ENCODE peak calls at places on chromosomes 12 and 14, in six cellular contexts. One of them, this sample, is unnamed.

GRCh38 chr12:40829738-40830144 is 137.5 kb downstream of the CNTN1 start:
- DNase-seq in T-helper 2 cell: no peak
- DNase-seq in naive thymus-derived CD8-positive, alpha-beta T cell: no peak
- DNase-seq in GM03348: no peak
- DNase-seq in anterior cingulate cortex: no peak
- DNase-seq in amniotic stem cell: no peak
- DNase-seq in this sample: no peak

GRCh38 chr12:106081606-106082005 is 57.1 kb downstream of the NUAK1 start:
- DNase-seq in T-helper 2 cell: no peak
- DNase-seq in naive thymus-derived CD8-positive, alpha-beta T cell: no peak
- DNase-seq in GM03348: no peak
- DNase-seq in anterior cingulate cortex: no peak
- DNase-seq in amniotic stem cell: no peak
- DNase-seq in this sample: no peak

GRCh38 chr12:33438025-33438772 is 1.4 kb downstream of the SYT10 start:
- DNase-seq in T-helper 2 cell: no peak
- DNase-seq in naive thymus-derived CD8-positive, alpha-beta T cell: no peak
- DNase-seq in GM03348: no peak
- DNase-seq in anterior cingulate cortex: no peak
- DNase-seq in amniotic stem cell: no peak
- DNase-seq in this sample: no peak

GRCh38 chr14:81903477-81903876 is 369.8 kb upstream of the SEL1L start:
- DNase-seq in T-helper 2 cell: no peak
- DNase-seq in naive thymus-derived CD8-positive, alpha-beta T cell: no peak
- DNase-seq in GM03348: no peak
- DNase-seq in anterior cingulate cortex: no peak
- DNase-seq in amniotic stem cell: no peak
- DNase-seq in this sample: no peak

GRCh38 chr14:95722525-95723190 is 8.7 kb upstream of the TCL1A start:
- DNase-seq in T-helper 2 cell: no peak
- DNase-seq in naive thymus-derived CD8-positive, alpha-beta T cell: no peak
- DNase-seq in GM03348: no peak
- DNase-seq in anterior cingulate cortex: no peak
- DNase-seq in amniotic stem cell: no peak
- DNase-seq in this sample: no peak

GRCh38 chr14:70808402-70809237 is 693 bp downstream of the MAP3K9 start:
- DNase-seq in T-helper 2 cell: peak; percentile 66
- DNase-seq in naive thymus-derived CD8-positive, alpha-beta T cell: peak; percentile 33
- DNase-seq in GM03348: no peak
- DNase-seq in anterior cingulate cortex: no peak
- DNase-seq in amniotic stem cell: no peak
- DNase-seq in this sample: no peak

GRCh38 chr12:34356233-34356987 is 334.1 kb downstream of the ALG10 start:
- DNase-seq in T-helper 2 cell: no peak
- DNase-seq in naive thymus-derived CD8-positive, alpha-beta T cell: no peak
- DNase-seq in GM03348: no peak
- DNase-seq in anterior cingulate cortex: no peak
- DNase-seq in amniotic stem cell: no peak
- DNase-seq in this sample: no peak

GRCh38 chr12:97404549-97404948 is 58.1 kb upstream of the RMST start:
- DNase-seq in T-helper 2 cell: peak; percentile 15
- DNase-seq in naive thymus-derived CD8-positive, alpha-beta T cell: no peak
- DNase-seq in GM03348: peak; percentile 23
- DNase-seq in anterior cingulate cortex: no peak
- DNase-seq in amniotic stem cell: no peak
- DNase-seq in this sample: no peak

GRCh38 chr12:130636370-130636769 is 79.7 kb downstream of the RIMBP2 start:
- DNase-seq in T-helper 2 cell: no peak
- DNase-seq in naive thymus-derived CD8-positive, alpha-beta T cell: no peak
- DNase-seq in GM03348: no peak
- DNase-seq in anterior cingulate cortex: no peak
- DNase-seq in amniotic stem cell: no peak
- DNase-seq in this sample: no peak

GRCh38 chr12:44532940-44533339 is 343.2 kb downstream of the NELL2 start:
- DNase-seq in T-helper 2 cell: no peak
- DNase-seq in naive thymus-derived CD8-positive, alpha-beta T cell: no peak
- DNase-seq in GM03348: no peak
- DNase-seq in anterior cingulate cortex: no peak
- DNase-seq in amniotic stem cell: no peak
- DNase-seq in this sample: no peak

GRCh38 chr12:104220931-104221330 is 5.4 kb downstream of the TXNRD1 start:
- DNase-seq in T-helper 2 cell: no peak
- DNase-seq in naive thymus-derived CD8-positive, alpha-beta T cell: no peak
- DNase-seq in GM03348: no peak
- DNase-seq in anterior cingulate cortex: no peak
- DNase-seq in amniotic stem cell: no peak
- DNase-seq in this sample: no peak

GRCh38 chr12:129363041-129363440 is 509.8 kb downstream of the GLT1D1 start:
- DNase-seq in T-helper 2 cell: no peak
- DNase-seq in naive thymus-derived CD8-positive, alpha-beta T cell: no peak
- DNase-seq in GM03348: no peak
- DNase-seq in anterior cingulate cortex: no peak
- DNase-seq in amniotic stem cell: no peak
- DNase-seq in this sample: no peak

GRCh38 chr12:105100998-105101397 is 6.5 kb upstream of the WASHC4 start:
- DNase-seq in T-helper 2 cell: no peak
- DNase-seq in naive thymus-derived CD8-positive, alpha-beta T cell: no peak
- DNase-seq in GM03348: peak; percentile 37
- DNase-seq in anterior cingulate cortex: no peak
- DNase-seq in amniotic stem cell: no peak
- DNase-seq in this sample: no peak

GRCh38 chr14:77498984-77499527 is 440 bp upstream of the ISM2 start:
- DNase-seq in T-helper 2 cell: no peak
- DNase-seq in naive thymus-derived CD8-positive, alpha-beta T cell: no peak
- DNase-seq in GM03348: peak; percentile 37
- DNase-seq in anterior cingulate cortex: no peak
- DNase-seq in amniotic stem cell: no peak
- DNase-seq in this sample: no peak

GRCh38 chr12:62732861-62733427 is 202.0 kb downstream of the PPM1H start:
- DNase-seq in T-helper 2 cell: no peak
- DNase-seq in naive thymus-derived CD8-positive, alpha-beta T cell: no peak
- DNase-seq in GM03348: peak; percentile 81
- DNase-seq in anterior cingulate cortex: no peak
- DNase-seq in amniotic stem cell: no peak
- DNase-seq in this sample: no peak

GRCh38 chr14:73796881-73797539 is 54.6 kb upstream of the PTGR2 start:
- DNase-seq in T-helper 2 cell: no peak
- DNase-seq in naive thymus-derived CD8-positive, alpha-beta T cell: no peak
- DNase-seq in GM03348: no peak
- DNase-seq in anterior cingulate cortex: no peak
- DNase-seq in amniotic stem cell: no peak
- DNase-seq in this sample: no peak